ENCODE peak calls at places on chromosomes 11 and 22, in seven cellular contexts. Y is hepatocyte, K is K562, R is SK-N-SH, S is GM23248, Q is IMR-90, X is H1. F is an unnamed sample. For H4K20me1, the result is how much of the 10 kb centered on the place peaks cover.

GRCh38 chr11:131375421-131375820 is 5.0 kb downstream of the NTM start:
- DNase-seq in R (no peak), S (no peak), Y (no peak), X (no peak), K (no peak), Q (no peak), F (no peak)

GRCh38 chr22:46126853-46127385 is 23.4 kb upstream of the PPARA start:
- DNase-seq in Q (no peak), K (no peak), R (no peak), Y (no peak), X (no peak), S (no peak), F (no peak)

GRCh38 chr11:83192846-83193245 is 666 bp upstream of the ANKRD42 start:
- DNase-seq in S (peak), Y (peak), K (no peak), Q (no peak), R (no peak), X (no peak), F (no peak)

GRCh38 chr11:86698634-86699033 is 26.2 kb upstream of the ME3 start:
- DNase-seq in Q (no peak), S (no peak), Y (no peak), R (no peak), K (no peak), X (no peak), F (no peak)

GRCh38 chr11:113106507-113106906 is 145.3 kb downstream of the NCAM1 start:
- DNase-seq in Y (no peak), X (no peak), K (no peak), S (peak), Q (peak), R (no peak), F (no peak)

GRCh38 chr11:62217191-62217748 is 8.8 kb downstream of the SCGB2A1 start:
- DNase-seq in Q (no peak), X (no peak), Y (peak), R (no peak), S (peak), K (no peak), F (no peak)

GRCh38 chr22:27476729-27477128 is 324.8 kb downstream of the MN1 start:
- DNase-seq in X (no peak), Q (peak), S (peak), Y (peak), K (no peak), R (no peak), F (no peak)

GRCh38 chr22:20569059-20570058 is 61.9 kb downstream of the MED15 start:
- DNase-seq in K (no peak), Y (peak), Q (peak), S (peak), R (no peak), X (no peak), F (peak)

GRCh38 chr11:13120691-13121090 is 111.6 kb downstream of the RASSF10 start:
- DNase-seq in R (no peak), S (peak), K (no peak), X (no peak), Q (peak), Y (no peak), F (no peak)

GRCh38 chr22:39519681-39520053 is 695 bp upstream of the ATF4 start:
- DNase-seq in Q (no peak), K (no peak), R (peak), X (no peak), Y (peak), S (peak), F (no peak)

GRCh38 chr11:86245369-86246292 is 1.1 kb downstream of the EED start:
- DNase-seq in Y (peak), S (peak), X (no peak), R (peak), Q (peak), K (peak), F (no peak)

GRCh38 chr11:125088576-125089455 is 22.6 kb downstream of the TMEM218 start:
- DNase-seq in K (no peak), R (no peak), S (no peak), X (no peak), Y (no peak), Q (no peak), F (no peak)

GRCh38 chr22:32701021-32701420 is 100.5 kb upstream of the TIMP3 start:
- DNase-seq in X (no peak), K (no peak), Y (no peak), S (peak), R (no peak), Q (peak), F (no peak)

GRCh38 chr11:130840683-130841082 is 75.6 kb downstream of the SNX19 start:
- DNase-seq in Q (no peak), Y (no peak), X (no peak), S (no peak), R (no peak), K (no peak), F (no peak)

GRCh38 chr11:18384157-18384641 is 10.2 kb upstream of the LDHA start:
- DNase-seq in Y (peak), K (peak), S (peak), Q (peak), X (no peak), R (peak), F (no peak)

GRCh38 chr22:28674121-28674563 is 5.5 kb downstream of the TTC28 start:
- DNase-seq in X (no peak), R (peak), Q (peak), S (peak), K (no peak), Y (no peak), F (no peak)

GRCh38 chr22:30870451-30871345 is 97.9 kb downstream of the MORC2 start:
- DNase-seq in X (no peak), Y (no peak), K (peak), Q (no peak), S (no peak), R (peak), F (no peak)

GRCh38 chr11:15224466-15224865 is 109.7 kb downstream of the INSC start:
- DNase-seq in K (no peak), Y (no peak), X (no peak), S (no peak), R (no peak), Q (no peak), F (no peak)

GRCh38 chr11:75706260-75706729 is 11.3 kb upstream of the MOGAT2 start:
- DNase-seq in Q (peak), K (peak), R (peak), Y (peak), X (peak), S (peak), F (peak)

GRCh38 chr11:76700177-76701100 is 29.9 kb upstream of the LRRC32 start:
- DNase-seq in Q (peak), R (peak), K (peak), S (peak), X (no peak), Y (peak), F (no peak)

GRCh38 chr22:30876925-30877553 is 91.5 kb downstream of the MORC2 start:
- DNase-seq in Q (peak), S (peak), K (no peak), R (peak), Y (peak), X (no peak), F (no peak)

GRCh38 chr11:2708151-2708581 is 8.4 kb upstream of the KCNQ1OT1 start:
- DNase-seq in R (no peak), X (no peak), S (peak), Y (no peak), Q (no peak), K (no peak), F (no peak)

GRCh38 chr11:112831969-112832368 is 129.3 kb upstream of the NCAM1 start:
- DNase-seq in S (no peak), K (no peak), R (no peak), Q (no peak), Y (no peak), X (no peak), F (no peak)

GRCh38 chr11:115712296-115712695 is 208.1 kb upstream of the CADM1 start:
- DNase-seq in Y (no peak), K (no peak), X (no peak), Q (no peak), S (no peak), R (no peak), F (no peak)

GRCh38 chr11:115607621-115608191 is 103.5 kb upstream of the CADM1 start:
- DNase-seq in S (no peak), Q (no peak), R (peak), Y (no peak), K (no peak), X (no peak), F (no peak)

GRCh38 chr11:77092382-77092781 is 10.3 kb upstream of the OMP start:
- DNase-seq in Q (no peak), Y (no peak), K (no peak), S (no peak), X (no peak), R (no peak), F (no peak)

GRCh38 chr11:95991545-95991944 is 67.6 kb upstream of the MTMR2 start:
- DNase-seq in R (no peak), S (peak), Q (peak), X (no peak), Y (no peak), K (no peak), F (no peak)
- H2AFZ ChIP-seq in R (no peak), S (no peak), Q (no peak), X (no peak), Y (no peak), K (no peak), F (no peak)

DNA sequence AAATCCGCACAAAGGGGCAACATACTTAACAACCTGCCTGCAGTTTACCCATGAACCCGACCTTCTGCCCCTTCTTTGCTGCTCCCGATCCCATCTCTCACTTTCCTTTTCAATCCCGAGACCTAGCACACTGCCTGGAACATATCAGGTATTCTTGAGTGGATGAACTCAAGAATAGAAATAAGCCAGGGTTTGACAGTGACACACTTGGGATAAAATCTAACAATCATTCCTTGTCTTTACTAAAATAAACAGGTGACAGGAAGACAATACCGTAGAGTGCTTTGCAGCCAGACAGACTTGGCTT is 954 bp downstream of the UFD1 start:
- DNase-seq in Y (no peak), R (no peak), X (no peak), Q (no peak), K (no peak), S (peak), F (no peak)
- H4K20me1 ChIP-seq in Y (under half), R (under half), X (under half), Q (under half), K (under half), S (under half), F (under half)

DNA sequence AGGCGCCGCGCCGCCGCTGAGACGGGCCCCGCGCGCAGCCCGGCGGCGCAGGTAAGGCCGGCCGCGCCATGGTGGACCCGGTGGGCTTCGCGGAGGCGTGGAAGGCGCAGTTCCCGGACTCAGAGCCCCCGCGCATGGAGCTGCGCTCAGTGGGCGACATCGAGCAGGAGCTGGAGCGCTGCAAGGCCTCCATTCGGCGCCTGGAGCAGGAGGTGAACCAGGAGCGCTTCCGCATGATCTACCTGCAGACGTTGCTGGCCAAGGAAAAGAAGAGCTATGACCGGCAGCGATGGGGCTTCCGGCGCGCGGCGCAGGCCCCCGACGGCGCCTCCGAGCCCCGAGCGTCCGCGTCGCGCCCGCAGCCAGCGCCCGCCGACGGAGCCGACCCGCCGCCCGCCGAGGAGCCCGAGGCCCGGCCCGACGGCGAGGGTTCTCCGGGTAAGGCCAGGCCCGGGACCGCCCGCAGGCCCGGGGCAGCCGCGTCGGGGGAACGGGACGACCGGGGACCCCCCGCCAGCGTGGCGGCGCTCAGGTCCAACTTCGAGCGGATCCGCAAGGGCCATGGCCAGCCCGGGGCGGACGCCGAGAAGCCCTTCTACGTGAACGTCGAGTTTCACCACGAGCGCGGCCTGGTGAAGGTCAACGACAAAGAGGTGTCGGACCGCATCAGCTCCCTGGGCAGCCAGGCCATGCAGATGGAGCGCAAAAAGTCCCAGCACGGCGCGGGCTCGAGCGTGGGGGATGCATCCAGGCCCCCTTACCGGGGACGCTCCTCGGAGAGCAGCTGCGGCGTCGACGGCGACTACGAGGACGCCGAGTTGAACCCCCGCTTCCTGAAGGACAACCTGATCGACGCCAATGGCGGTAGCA is 819 bp downstream of the BCR start:
- DNase-seq in S (peak), Q (no peak), K (peak), Y (no peak), X (no peak), R (peak), F (no peak)
- H2AFZ ChIP-seq in S (peak), Q (peak), K (peak), Y (no peak), X (no peak), R (no peak), F (peak)

DNA sequence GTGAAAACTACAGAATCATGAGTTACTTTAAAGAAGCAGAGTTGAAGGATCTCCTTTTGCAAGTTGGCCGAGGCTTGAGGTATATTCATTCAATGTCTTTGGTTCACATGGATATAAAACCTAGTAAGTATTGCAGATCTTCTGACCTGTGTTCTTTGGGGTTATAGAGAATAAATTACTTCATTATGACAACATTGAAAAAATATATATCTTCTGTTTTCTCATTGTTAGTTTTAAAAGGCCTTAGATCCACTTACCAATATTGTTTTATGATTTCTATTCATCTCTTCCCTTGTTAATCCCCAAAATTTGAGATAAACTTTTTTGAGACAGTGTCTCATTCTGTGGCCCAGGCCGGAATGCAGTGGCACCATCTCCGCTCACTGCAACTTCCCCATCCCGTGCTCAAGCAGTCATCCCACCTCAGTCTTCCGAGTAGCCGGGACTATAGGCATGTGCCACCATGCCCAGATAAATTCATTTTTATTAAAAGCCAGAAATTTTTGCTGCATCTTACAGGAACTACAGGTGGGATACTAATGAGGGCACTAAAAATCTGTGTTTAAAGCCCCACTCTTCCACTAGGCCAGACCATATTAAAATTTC is 8.2 kb downstream of the WEE1 start:
- DNase-seq in Y (no peak), X (no peak), S (no peak), Q (no peak), K (no peak), R (no peak), F (no peak)
- H4K20me1 ChIP-seq in Y (under half), X (under half), S (under half), Q (under half), K (under half), R (under half), F (under half)

F was measured in keratinocyte.